ENCODE peak calls at places on chromosomes 3 and 15, in eight cellular contexts. G, F, E, Q, X, C, U and S are unnamed samples.

GRCh38 chr15:56342653-56343052 is 22.6 kb upstream of the TEX9 start:
- DNase-seq in Q (no peak), C (peak; percentile 6), G (no peak), U (no peak), F (no peak), E (no peak), X (no peak), S (no peak)

GRCh38 chr3:84601303-84601702 is 357.5 kb upstream of the CADM2 start:
- DNase-seq in C (no peak), U (no peak), Q (no peak), F (no peak), E (no peak), X (no peak), G (no peak), S (no peak)

GRCh38 chr3:51340989-51341636 is 44.0 kb upstream of the MANF start:
- DNase-seq in Q (no peak), X (peak; percentile 34), C (no peak), U (no peak), F (no peak), G (peak; percentile 13), E (peak; percentile 23), S (no peak)

GRCh38 chr3:130470132-130470531 is 46.8 kb upstream of the COL6A6 start:
- DNase-seq in C (no peak), E (no peak), G (no peak), Q (no peak), F (no peak), U (no peak), X (no peak), S (no peak)

GRCh38 chr15:66706840-66707239 is 4.8 kb downstream of the SMAD6 start:
- DNase-seq in F (no peak), U (no peak), Q (no peak), X (no peak), E (no peak), G (no peak), C (peak; percentile 44), S (no peak)

GRCh38 chr3:23314981-23315805 is 112.1 kb downstream of the UBE2E2 start:
- DNase-seq in G (peak; percentile 20), C (no peak), U (no peak), X (no peak), Q (no peak), E (no peak), F (no peak), S (no peak)

GRCh38 chr3:52848617-52849016 is 13.8 kb upstream of the MUSTN1 start:
- DNase-seq in E (peak; percentile 69), X (peak; percentile 80), C (no peak), Q (peak; percentile 27), G (peak; percentile 91), U (no peak), F (no peak), S (no peak)

GRCh38 chr3:51306093-51306492 is 79.0 kb upstream of the MANF start:
- DNase-seq in U (no peak), G (no peak), F (no peak), C (no peak), Q (no peak), E (no peak), X (no peak), S (no peak)

GRCh38 chr3:15860014-15860934 is 62.5 kb upstream of the ANKRD28 start:
- DNase-seq in G (peak; percentile 58), C (peak; percentile 58), E (no peak), U (no peak), X (peak; percentile 40), F (peak; percentile 49), Q (peak; percentile 90), S (peak; percentile 52)

GRCh38 chr3:186432944-186433732 is 71.1 kb upstream of the DGKG start:
- DNase-seq in U (no peak), C (no peak), X (peak; percentile 12), G (no peak), F (no peak), Q (no peak), E (no peak), S (no peak)

GRCh38 chr15:28960979-28961378 is 75.2 kb downstream of the APBA2 start:
- DNase-seq in G (peak; percentile 95), U (peak; percentile 34), F (no peak), Q (no peak), X (peak; percentile 94), C (no peak), E (no peak), S (no peak)

GRCh38 chr3:195163719-195164572 is 107.0 kb downstream of the XXYLT1 start:
- DNase-seq in U (no peak), G (no peak), E (no peak), X (no peak), C (no peak), Q (no peak), F (no peak), S (no peak)

GRCh38 chr3:71702131-71703024 is 22.8 kb downstream of the EIF4E3 start:
- DNase-seq in U (no peak), Q (no peak), F (no peak), G (no peak), C (no peak), E (no peak), X (no peak), S (no peak)

GRCh38 chr3:179027326-179027900 is 44.2 kb downstream of the ZMAT3 start:
- DNase-seq in C (no peak), Q (no peak), F (no peak), G (peak; percentile 61), E (no peak), X (peak; percentile 79), U (no peak), S (no peak)

GRCh38 chr3:43302116-43302880 is 16.0 kb downstream of the SNRK start:
- DNase-seq in F (no peak), Q (no peak), C (no peak), U (no peak), X (no peak), E (no peak), G (no peak), S (no peak)

GRCh38 chr3:66406186-66406585 is 94.6 kb downstream of the LRIG1 start:
- DNase-seq in G (no peak), F (no peak), Q (no peak), E (peak; percentile 61), C (no peak), X (no peak), U (no peak), S (no peak)

GRCh38 chr15:68275165-68275746 is 2.3 kb upstream of the FEM1B start:
- DNase-seq in U (no peak), X (peak; percentile 95), Q (no peak), C (no peak), E (no peak), F (no peak), G (peak; percentile 88), S (no peak)
- H3K27ac ChIP-seq in U (peak overlapping the region; percentile 99), X (no peak overlapping the region), Q (no peak overlapping the region), C (no peak overlapping the region), E (peak overlapping the region; percentile 99), F (no peak overlapping the region), G (peak overlapping the region; percentile 91), S (no peak overlapping the region)

DNA sequence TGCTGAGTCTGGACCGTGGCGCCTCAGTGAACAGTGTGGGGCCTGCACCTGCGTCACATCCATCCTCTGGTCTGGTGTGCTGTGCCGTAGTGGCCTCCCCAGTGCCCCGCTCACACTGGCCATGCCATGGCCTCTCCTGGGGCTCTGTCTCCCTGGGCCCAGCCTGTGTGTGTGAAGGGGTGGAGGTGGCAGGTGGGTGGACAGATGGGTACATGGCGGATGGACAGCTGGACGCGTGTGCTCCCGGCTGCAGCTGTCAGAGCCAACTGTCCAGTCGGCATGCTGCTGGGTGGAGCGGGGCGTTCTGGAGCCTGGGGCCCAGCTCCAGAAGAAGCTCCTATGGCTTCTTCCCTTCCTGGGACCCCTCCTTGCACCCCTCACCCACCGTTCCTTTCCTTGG is 17.9 kb downstream of the PLXNA1 start:
- DNase-seq in E (no peak), C (no peak), Q (no peak), U (no peak), G (no peak), F (no peak), X (no peak), S (no peak)
- H3K4me1 ChIP-seq in E (peaks cover 68% of the 10 kb centered on the region), C (peaks cover 74% of the 10 kb centered on the region), Q (peaks cover 15% of the 10 kb centered on the region), U (no peaks in the 10 kb centered on the region), G (peaks cover 22% of the 10 kb centered on the region), F (no peaks in the 10 kb centered on the region), X (peaks cover 67% of the 10 kb centered on the region), S (peaks cover 15% of the 10 kb centered on the region)

DNA sequence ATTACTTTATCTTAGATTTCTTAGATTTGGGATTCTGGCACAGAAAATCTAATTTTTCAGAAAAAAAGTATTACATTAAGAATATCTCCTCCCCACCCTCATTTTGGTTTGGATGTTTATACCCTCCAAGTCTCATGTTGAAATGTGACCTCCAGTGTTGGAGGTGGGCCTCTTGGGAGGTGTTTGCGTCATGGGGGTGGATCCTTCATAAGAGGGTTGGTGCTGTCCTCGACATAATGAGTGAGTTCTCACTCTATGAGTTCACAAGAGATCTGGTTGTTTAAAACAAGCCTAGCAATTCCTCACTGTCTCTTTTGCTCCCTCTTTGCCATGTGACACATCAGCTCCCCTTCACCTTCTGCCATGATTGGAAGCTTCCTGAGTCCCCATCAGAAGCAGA is 45.6 kb upstream of the WWTR1 start:
- DNase-seq in E (peak; percentile 33), C (no peak), X (peak; percentile 51), G (peak; percentile 49), U (no peak), Q (no peak), F (no peak), S (no peak)
- H3K27ac ChIP-seq in E (no peak overlapping the region), C (peak overlapping the region; percentile 79), X (no peak overlapping the region), G (peak overlapping the region; percentile 21), U (no peak overlapping the region), Q (no peak overlapping the region), F (peak overlapping the region; percentile 34), S (no peak overlapping the region)

DNA sequence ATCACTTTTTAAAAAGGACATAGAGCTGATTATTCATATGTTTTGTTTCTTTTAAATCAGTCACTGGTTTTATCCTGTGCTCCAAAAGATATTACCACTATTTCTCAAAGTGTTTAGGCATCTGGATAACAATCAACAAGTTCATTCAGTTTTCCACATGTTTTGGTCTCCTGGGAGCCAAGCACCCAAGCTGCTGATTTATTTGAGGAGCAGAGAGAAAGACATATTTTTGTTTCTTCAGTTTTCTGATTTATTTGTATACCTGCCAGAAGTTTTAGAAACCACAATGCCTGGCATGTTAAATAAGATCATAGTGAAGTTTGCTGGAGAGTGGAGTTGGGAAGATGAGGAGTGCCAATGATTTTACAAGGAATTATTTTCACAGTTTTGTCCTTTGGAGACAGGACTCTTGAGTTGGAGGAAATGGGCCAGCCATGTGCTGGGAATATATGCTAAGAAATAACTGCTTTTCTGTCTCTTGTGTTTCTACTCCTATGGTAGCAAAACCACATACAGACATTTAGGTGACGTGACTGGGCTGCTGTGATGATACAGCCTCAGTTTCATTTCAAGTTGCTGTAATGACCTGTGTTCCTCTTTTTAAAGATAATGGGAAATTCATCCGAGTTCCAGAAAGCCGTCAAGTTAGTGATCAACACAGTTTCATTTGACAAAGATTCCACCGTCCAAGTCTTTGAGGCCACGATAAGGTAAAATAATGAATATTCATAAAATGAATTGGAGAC is 11.7 kb downstream of the EDEM1 start:
- DNase-seq in F (no peak), E (no peak), G (no peak), C (no peak), Q (no peak), U (no peak), X (no peak), S (peak; percentile 23)
- H3K4me1 ChIP-seq in F (no peaks in the 10 kb centered on the region), E (peaks cover 15% of the 10 kb centered on the region), G (peaks cover 24% of the 10 kb centered on the region), C (peaks cover 12% of the 10 kb centered on the region), Q (peaks cover 4% of the 10 kb centered on the region), U (no peaks in the 10 kb centered on the region), X (peaks cover 5% of the 10 kb centered on the region), S (peaks cover 17% of the 10 kb centered on the region)